ENCODE peak calls at places on chromosome 3, in four cellular contexts. Q, E, G and L are unnamed samples.

GRCh38 chr3:50299929-50300680 is 900 bp upstream of the HYAL3 start:
- DNase-seq in E (no peak), G (no peak), Q (peak; percentile 71), L (no peak)

GRCh38 chr3:140244893-140245292 is 309.9 kb downstream of the CLSTN2 start:
- DNase-seq in E (no peak), G (no peak), Q (no peak), L (no peak)

GRCh38 chr3:192339214-192339613 is 388.1 kb downstream of the FGF12 start:
- DNase-seq in G (no peak), E (no peak), Q (no peak), L (no peak)

GRCh38 chr3:183513046-183513706 is 42.3 kb downstream of the KLHL6 start:
- DNase-seq in Q (no peak), G (no peak), E (no peak), L (no peak)

GRCh38 chr3:74844428-74844827 is 230.0 kb upstream of the CNTN3 start:
- DNase-seq in G (no peak), E (no peak), Q (no peak), L (no peak)

GRCh38 chr3:142894493-142894892 is 5.6 kb upstream of the PCOLCE2 start:
- DNase-seq in E (no peak), G (peak; percentile 27), Q (no peak), L (peak; percentile 22)

GRCh38 chr3:46930945-46931403 is 45.6 kb downstream of the CCDC12 start:
- DNase-seq in G (no peak), Q (peak; percentile 5), E (no peak), L (no peak)

GRCh38 chr3:183428140-183429023 is at the start of gene MCF2L2:
- DNase-seq in G (peak; percentile 79), E (no peak), Q (peak; percentile 80), L (peak; percentile 73)

GRCh38 chr3:126208618-126209256 is 28.4 kb upstream of the ALDH1L1 start:
- DNase-seq in Q (peak; percentile 95), G (peak; percentile 51), E (no peak), L (peak; percentile 90)

GRCh38 chr3:111282024-111282423 is 210.4 kb downstream of the NECTIN3 start:
- DNase-seq in E (no peak), Q (no peak), G (no peak), L (no peak)

GRCh38 chr3:76308541-76308940 is 523.2 kb upstream of the ZNF717 start:
- DNase-seq in Q (no peak), E (no peak), G (no peak), L (no peak)

GRCh38 chr3:126344380-126345041 is 12.7 kb downstream of the KLF15 start:
- DNase-seq in G (peak; percentile 4), E (no peak), Q (peak; percentile 38), L (no peak)

DNA sequence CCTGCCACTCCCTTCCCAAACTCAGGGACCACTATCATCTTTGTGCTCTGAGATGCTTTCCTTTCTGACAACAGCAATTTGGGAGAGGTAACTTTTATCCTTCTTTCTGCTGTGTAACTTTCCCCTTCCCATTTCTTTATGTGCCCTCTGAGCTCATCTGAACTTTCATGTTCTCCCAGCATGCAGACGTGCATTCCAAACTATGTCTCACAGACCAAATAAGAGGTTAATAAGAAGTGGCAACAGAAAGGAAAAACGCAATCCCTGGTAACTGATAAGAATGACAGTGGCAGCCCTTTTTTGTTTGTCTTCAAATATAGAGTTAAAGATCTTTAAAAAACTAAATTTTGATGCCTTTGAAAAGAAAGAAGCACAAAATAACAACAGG is 533.4 kb downstream of the FOXP1 start:
- DNase-seq in E (no peak), G (no peak), Q (no peak), L (no peak)
- H3K4me1 ChIP-seq in E (no peaks in the 10 kb centered on the region), G (no peaks in the 10 kb centered on the region), Q (peaks cover 33% of the 10 kb centered on the region), L (peaks cover 6% of the 10 kb centered on the region)

GRCh38 chr3:17745301-17745700 is 2.9 kb upstream of the TBC1D5 start:
- DNase-seq in Q (no peak), E (no peak), G (no peak), L (no peak)

GRCh38 chr3:17743660-17743995 is 1.2 kb upstream of the TBC1D5 start:
- DNase-seq in E (no peak), G (no peak), Q (no peak), L (no peak)

GRCh38 chr3:17745894-17746293 is 3.5 kb upstream of the TBC1D5 start:
- DNase-seq in Q (no peak), E (no peak), G (no peak), L (no peak)

GRCh38 chr3:17742837-17743659 is 617 bp upstream of the TBC1D5 start:
- DNase-seq in Q (no peak), E (peak; percentile 84), G (no peak), L (no peak)

GRCh38 chr3:17744693-17745092 is 2.3 kb upstream of the TBC1D5 start:
- DNase-seq in E (no peak), G (no peak), Q (no peak), L (no peak)
- H3K4me1 ChIP-seq in E (peaks cover 11% of the 10 kb centered on the region), G (peaks cover 7% of the 10 kb centered on the region), Q (peaks cover 19% of the 10 kb centered on the region), L (no peaks in the 10 kb centered on the region)

DNA sequence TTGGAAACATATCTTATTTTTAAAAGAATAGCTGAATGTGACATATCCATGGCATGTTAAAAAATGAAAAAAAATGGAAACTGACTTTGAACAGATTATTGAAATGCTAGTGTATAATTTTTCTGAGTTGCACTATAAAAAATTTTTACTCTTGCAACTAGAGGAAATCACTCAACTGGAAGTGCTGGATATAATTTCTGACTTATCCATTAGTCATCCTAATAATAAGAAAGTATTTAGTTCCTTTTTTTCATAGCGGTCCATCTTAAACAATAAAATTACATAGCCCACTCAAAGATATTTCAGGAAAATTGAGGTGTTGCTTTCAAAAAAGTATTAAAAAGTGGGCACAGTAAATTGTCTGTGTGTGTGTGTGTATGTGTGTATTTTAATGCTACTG is 80.7 kb downstream of the MBNL1 start:
- DNase-seq in Q (no peak), G (no peak), E (no peak), L (no peak)
- H3K4me1 ChIP-seq in Q (peaks cover 92% of the 10 kb centered on the region), G (no peaks in the 10 kb centered on the region), E (no peaks in the 10 kb centered on the region), L (peaks cover 4% of the 10 kb centered on the region)

DNA sequence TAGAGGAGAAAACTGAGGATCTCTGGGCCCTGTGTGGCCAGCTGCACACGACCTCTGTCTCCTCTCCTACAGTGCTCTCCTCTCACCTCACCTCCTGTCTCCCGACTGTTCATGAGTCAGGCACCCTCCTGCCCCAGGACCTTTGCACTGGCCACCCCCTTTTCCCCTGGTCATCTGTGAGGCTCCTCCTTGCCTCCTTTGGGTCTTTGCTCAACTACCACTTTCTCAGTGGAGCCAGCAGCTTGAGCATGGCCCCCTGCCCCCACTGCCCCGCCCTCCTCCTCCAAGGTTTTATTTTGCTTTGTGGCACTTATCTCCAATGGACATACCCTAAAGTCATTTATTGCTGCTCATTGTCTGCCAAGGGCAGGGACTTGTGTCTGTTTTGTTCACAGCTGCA is 64.3 kb downstream of the MGLL start:
- DNase-seq in E (no peak), G (no peak), Q (peak; percentile 15), L (no peak)
- H3K4me1 ChIP-seq in E (no peaks in the 10 kb centered on the region), G (peaks cover 14% of the 10 kb centered on the region), Q (peaks cover 26% of the 10 kb centered on the region), L (no peaks in the 10 kb centered on the region)

DNA sequence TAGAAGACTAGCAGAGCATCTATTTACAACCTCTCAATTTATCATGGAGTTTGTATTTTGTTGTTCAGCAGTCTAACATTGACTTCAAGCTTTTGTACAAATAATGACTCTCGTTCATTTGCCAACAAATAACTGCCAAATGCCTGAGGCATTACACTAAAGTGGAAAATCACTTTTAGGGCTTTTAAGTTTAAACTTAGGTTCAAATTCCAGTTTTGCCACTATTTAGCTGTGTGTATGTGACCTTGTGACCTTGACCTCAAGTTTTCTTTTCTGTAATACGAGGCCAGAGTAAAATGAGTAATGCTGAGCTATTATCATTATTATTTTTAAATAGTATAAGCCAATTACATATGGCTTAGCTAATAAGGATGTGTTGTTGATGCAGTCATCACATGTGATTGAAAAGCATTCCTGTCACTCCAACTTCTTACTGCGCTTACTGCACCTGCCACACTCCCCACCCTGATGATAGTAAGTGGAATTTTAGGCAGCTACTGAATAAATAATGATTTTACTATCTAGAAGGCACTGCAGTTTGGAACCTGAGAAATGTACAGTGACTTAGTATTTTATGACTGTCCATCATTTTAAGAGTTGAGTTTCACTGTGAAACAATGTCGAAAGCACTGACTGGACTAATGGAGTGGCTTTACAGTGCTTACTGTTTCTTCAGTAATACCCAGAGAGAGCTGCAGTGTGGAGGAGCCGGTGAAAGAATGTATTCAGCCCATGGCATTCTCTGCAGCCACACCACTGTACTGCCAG is 16.3 kb downstream of the ARL8B start:
- DNase-seq in G (no peak), Q (no peak), E (no peak), L (no peak)
- H3K4me1 ChIP-seq in G (peaks cover 25% of the 10 kb centered on the region), Q (peaks cover 72% of the 10 kb centered on the region), E (peaks cover 21% of the 10 kb centered on the region), L (no peaks in the 10 kb centered on the region)

DNA sequence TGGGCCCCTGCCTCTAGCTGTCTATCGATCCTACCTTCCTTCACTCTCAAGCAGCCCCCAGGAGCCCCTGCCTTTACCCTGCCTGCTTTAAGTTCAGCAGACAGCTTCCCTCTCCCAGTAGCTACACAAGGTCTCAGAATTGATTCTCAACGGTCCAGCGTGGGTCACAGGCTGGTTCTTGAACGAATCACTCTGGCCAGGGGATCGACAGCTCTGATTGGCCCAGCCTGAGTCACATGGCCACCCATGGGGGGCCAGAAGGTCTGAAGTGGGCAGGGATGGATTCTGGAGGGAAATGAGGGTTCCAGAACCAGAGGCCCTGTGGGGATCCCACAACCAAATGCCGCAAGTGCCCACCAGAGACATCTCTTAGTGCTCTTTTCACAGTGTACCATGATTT is 23.7 kb upstream of the CCDC174 start:
- DNase-seq in Q (no peak), G (no peak), E (no peak), L (no peak)
- H3K4me1 ChIP-seq in Q (no peaks in the 10 kb centered on the region), G (no peaks in the 10 kb centered on the region), E (no peaks in the 10 kb centered on the region), L (no peaks in the 10 kb centered on the region)

GRCh38 chr3:158908187-158908762 is 106.4 kb downstream of the MFSD1 start:
- DNase-seq in E (no peak), Q (no peak), G (no peak), L (no peak)
- H3K4me1 ChIP-seq in E (no peaks in the 10 kb centered on the region), Q (no peaks in the 10 kb centered on the region), G (no peaks in the 10 kb centered on the region), L (no peaks in the 10 kb centered on the region)

GRCh38 chr3:151107701-151108100 is 22.2 kb downstream of the MED12L start:
- DNase-seq in G (no peak), Q (no peak), E (no peak), L (no peak)
- H3K4me1 ChIP-seq in G (no peaks in the 10 kb centered on the region), Q (no peaks in the 10 kb centered on the region), E (no peaks in the 10 kb centered on the region), L (no peaks in the 10 kb centered on the region)

GRCh38 chr3:161224786-161225185 is 3.7 kb downstream of the NMD3 start:
- DNase-seq in E (no peak), Q (no peak), G (no peak), L (no peak)

GRCh38 chr3:161233557-161233956 is 12.4 kb downstream of the NMD3 start:
- DNase-seq in E (no peak), Q (no peak), G (no peak), L (no peak)

GRCh38 chr3:161231861-161232260 is 10.8 kb downstream of the NMD3 start:
- DNase-seq in Q (no peak), G (no peak), E (no peak), L (no peak)

DNA sequence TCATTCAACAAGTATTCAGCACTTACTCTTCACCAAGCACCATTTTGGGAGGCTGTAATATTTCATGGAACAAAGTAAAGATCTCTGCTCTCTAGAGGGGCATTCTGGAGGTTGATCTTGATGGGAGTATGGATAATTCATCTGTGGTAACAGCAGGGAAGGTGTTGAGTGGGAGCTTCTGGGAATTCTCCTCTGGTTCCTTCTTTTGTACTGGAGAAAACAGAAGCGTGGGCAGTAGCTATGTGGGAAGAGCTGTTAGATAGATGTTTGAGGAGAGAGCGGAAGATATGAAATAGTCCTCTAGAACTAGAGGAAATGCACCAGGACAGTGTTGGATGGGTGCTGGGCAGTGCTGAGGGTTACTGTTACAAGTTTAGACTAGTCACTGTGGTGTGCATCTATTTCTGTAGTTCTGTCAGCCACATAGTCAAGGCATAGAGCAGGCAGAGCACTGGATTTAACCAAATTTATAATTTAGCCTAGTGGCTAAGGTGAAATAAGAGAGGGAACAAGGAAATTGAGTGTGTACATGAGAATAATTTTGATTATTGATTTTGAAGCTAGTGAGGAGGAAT is 9.6 kb downstream of the NMD3 start:
- DNase-seq in Q (no peak), E (no peak), G (no peak), L (no peak)
- H3K4me1 ChIP-seq in Q (no peaks in the 10 kb centered on the region), E (no peaks in the 10 kb centered on the region), G (no peaks in the 10 kb centered on the region), L (no peaks in the 10 kb centered on the region)